ENCODE peak calls at places on chromosomes 5 and 9, in eight cellular contexts. C is neural progenitor cell; P is Panc1; A is B cell; F is CD4-positive, alpha-beta T cell; Y is hepatocyte; W is right lobe of liver; X is left ventricle myocardium inferior. V is an unnamed sample.

GRCh38 chr5:7397005-7397546 is 1.1 kb downstream of the ADCY2 start:
- DNase-seq in C (no peak), P (no peak), A (no peak), F (no peak), Y (peak), W (no peak), X (no peak), V (no peak)

GRCh38 chr5:120655828-120656435 is 191.8 kb downstream of the PRR16 start:
- DNase-seq in C (peak), P (no peak), A (no peak), F (no peak), Y (peak), W (no peak), X (no peak), V (no peak)

GRCh38 chr9:26308328-26308727 is 584.3 kb downstream of the CAAP1 start:
- DNase-seq in C (no peak), P (no peak), A (no peak), F (no peak), Y (no peak), W (no peak), X (no peak), V (no peak)

GRCh38 chr5:59826996-59827395 is 66.5 kb downstream of the PDE4D start:
- DNase-seq in C (no peak), P (no peak), A (no peak), F (no peak), Y (no peak), W (no peak), X (no peak), V (no peak)

GRCh38 chr9:129834489-129835127 is 467 bp downstream of the C9orf78 start:
- DNase-seq in C (peak), P (no peak), A (no peak), F (peak), Y (peak), W (no peak), X (no peak), V (peak)

GRCh38 chr5:82623094-82623514 is 344.9 kb upstream of the RPS23 start:
- DNase-seq in C (no peak), P (no peak), A (no peak), F (no peak), Y (peak), W (no peak), X (no peak), V (no peak)

GRCh38 chr9:109295475-109296110 is 25.3 kb downstream of the EPB41L4B start:
- DNase-seq in C (no peak), P (no peak), A (no peak), F (no peak), Y (no peak), W (no peak), X (no peak), V (no peak)

GRCh38 chr9:21160178-21160577 is 6.3 kb downstream of the IFNA21 start:
- DNase-seq in C (peak), P (no peak), A (no peak), F (peak), Y (no peak), W (no peak), X (no peak), V (peak)

GRCh38 chr5:93191016-93191415 is 390.0 kb downstream of the NR2F1-AS1 start:
- DNase-seq in C (peak), P (no peak), A (no peak), F (no peak), Y (no peak), W (no peak), X (no peak), V (no peak)

GRCh38 chr9:114611516-114612271 is 603 bp downstream of the TMEM268 start:
- DNase-seq in C (no peak), P (no peak), A (peak), F (peak), Y (peak), W (peak), X (peak), V (no peak)

GRCh38 chr5:132222649-132223038 is 5.0 kb downstream of the P4HA2 start:
- DNase-seq in C (no peak), P (no peak), A (peak), F (no peak), Y (no peak), W (no peak), X (no peak), V (no peak)

GRCh38 chr5:126414874-126415502 is 8.2 kb upstream of the GRAMD2B start:
- DNase-seq in C (no peak), P (no peak), A (no peak), F (no peak), Y (peak), W (no peak), X (peak), V (no peak)

GRCh38 chr5:122182491-122182921 is 53.2 kb downstream of the ZNF474 start:
- DNase-seq in C (peak), P (no peak), A (no peak), F (no peak), Y (peak), W (no peak), X (peak), V (no peak)

GRCh38 chr5:176822041-176822425 is 11.7 kb downstream of the UNC5A start:
- DNase-seq in C (no peak), P (no peak), A (no peak), F (no peak), Y (no peak), W (no peak), X (no peak), V (no peak)

GRCh38 chr5:171897231-171897630 is 109.2 kb downstream of the FBXW11 start:
- DNase-seq in C (no peak), P (no peak), A (no peak), F (no peak), Y (no peak), W (no peak), X (no peak), V (no peak)

GRCh38 chr5:39058178-39058577 is 16.0 kb downstream of the RICTOR start:
- DNase-seq in C (no peak), P (no peak), A (no peak), F (no peak), Y (no peak), W (no peak), X (no peak), V (no peak)

GRCh38 chr5:73031839-73032238 is 76.0 kb downstream of the FCHO2 start:
- DNase-seq in C (no peak), P (no peak), A (no peak), F (no peak), Y (peak), W (no peak), X (no peak), V (no peak)

GRCh38 chr9:127711831-127712274 is 3.6 kb downstream of the PTRH1 start:
- DNase-seq in C (peak), P (no peak), A (no peak), F (no peak), Y (no peak), W (peak), X (no peak), V (no peak)

GRCh38 chr9:28260331-28260730 is 687.0 kb upstream of the C9orf72 start:
- DNase-seq in C (no peak), P (no peak), A (no peak), F (no peak), Y (no peak), W (no peak), X (no peak), V (no peak)

GRCh38 chr5:138844812-138845513 is 30.2 kb downstream of the LRRTM2 start:
- DNase-seq in C (no peak), P (no peak), A (no peak), F (no peak), Y (no peak), W (no peak), X (no peak), V (no peak)

GRCh38 chr5:103271570-103272289 is 13.2 kb downstream of the MACIR start:
- DNase-seq in C (no peak), P (no peak), A (no peak), F (no peak), Y (no peak), W (no peak), X (no peak), V (no peak)

GRCh38 chr5:8906303-8906967 is 639.4 kb downstream of the SEMA5A start:
- DNase-seq in C (no peak), P (no peak), A (no peak), F (no peak), Y (no peak), W (no peak), X (no peak), V (no peak)

GRCh38 chr9:1453636-1454035 is 403.5 kb downstream of the DMRT2 start:
- DNase-seq in C (no peak), P (no peak), A (no peak), F (no peak), Y (no peak), W (no peak), X (no peak), V (no peak)

GRCh38 chr5:143078321-143078720 is 308.1 kb downstream of the ARHGAP26 start:
- DNase-seq in C (no peak), P (no peak), A (no peak), F (no peak), Y (no peak), W (no peak), X (no peak), V (no peak)

GRCh38 chr5:6740586-6741150 is 27.4 kb downstream of the TENT4A start:
- DNase-seq in C (no peak), P (no peak), A (no peak), F (no peak), Y (no peak), W (no peak), X (no peak), V (no peak)

GRCh38 chr5:113378960-113379541 is 55.7 kb downstream of the TSSK1B start:
- DNase-seq in C (peak), P (peak), A (peak), F (peak), Y (peak), W (no peak), X (peak), V (peak)

GRCh38 chr9:69385474-69386091 is 60.6 kb downstream of the ENTREP1 start:
- DNase-seq in C (no peak), P (no peak), A (no peak), F (no peak), Y (no peak), W (no peak), X (no peak), V (no peak)

GRCh38 chr9:27473135-27473534 is 51.0 kb upstream of the IFNK start:
- DNase-seq in C (peak), P (no peak), A (no peak), F (no peak), Y (peak), W (no peak), X (peak), V (no peak)

GRCh38 chr9:17052626-17053025 is 82.2 kb upstream of the CNTLN start:
- DNase-seq in C (peak), P (no peak), A (no peak), F (no peak), Y (no peak), W (no peak), X (no peak), V (no peak)

GRCh38 chr5:36414869-36415282 is 113.2 kb upstream of the RANBP3L start:
- DNase-seq in C (peak), P (no peak), A (no peak), F (no peak), Y (peak), W (no peak), X (no peak), V (no peak)

GRCh38 chr5:180304431-180305375 is 12.8 kb upstream of the MAPK9 start:
- DNase-seq in C (no peak), P (no peak), A (no peak), F (no peak), Y (no peak), W (no peak), X (no peak), V (no peak)

GRCh38 chr5:60578295-60578694 is 121.7 kb downstream of the DEPDC1B start:
- DNase-seq in C (no peak), P (no peak), A (no peak), F (no peak), Y (no peak), W (no peak), X (no peak), V (no peak)

GRCh38 chr9:38278457-38278856 is 114.0 kb upstream of the ALDH1B1 start:
- DNase-seq in C (no peak), P (no peak), A (no peak), F (no peak), Y (no peak), W (no peak), X (no peak), V (no peak)

GRCh38 chr9:124190761-124191160 is 67.0 kb upstream of the NEK6 start:
- DNase-seq in C (peak), P (no peak), A (no peak), F (no peak), Y (no peak), W (no peak), X (no peak), V (no peak)

GRCh38 chr9:128206484-128206883 is 3.3 kb downstream of the DNM1 start:
- DNase-seq in C (no peak), P (no peak), A (no peak), F (no peak), Y (no peak), W (no peak), X (no peak), V (no peak)

GRCh38 chr5:31860726-31861432 is 221.9 kb downstream of the PDZD2 start:
- DNase-seq in C (no peak), P (no peak), A (no peak), F (no peak), Y (no peak), W (no peak), X (no peak), V (no peak)

GRCh38 chr9:35660966-35661413 is 2.9 kb downstream of the CCDC107 start:
- DNase-seq in C (peak), P (no peak), A (peak), F (no peak), Y (peak), W (no peak), X (no peak), V (no peak)

DNA sequence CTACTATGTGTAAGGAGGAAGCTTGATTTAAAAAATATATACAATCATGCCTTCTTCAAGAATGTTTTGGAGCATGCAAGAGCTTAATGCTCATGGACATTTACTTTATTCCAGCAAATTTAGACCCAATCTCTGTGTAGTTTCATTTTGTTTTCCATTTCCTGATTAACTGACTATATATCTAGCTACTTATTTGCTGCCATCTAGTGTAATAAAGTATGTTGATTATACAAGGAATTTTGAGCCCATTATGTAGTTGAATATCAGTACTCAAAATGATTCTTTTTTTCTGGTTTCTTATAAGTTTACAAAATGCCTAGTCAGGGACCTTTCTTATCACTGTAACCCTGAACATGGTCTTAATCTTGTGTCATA is 100.0 kb upstream of the CCDC152 start:
- DNase-seq in C (no peak), P (no peak), A (no peak), F (no peak), Y (no peak), W (no peak), X (no peak), V (no peak)
- TF ChIP-seq CTCF in C (peak), P (no peak), A (peak), F (no peak), Y (peak), W (peak), X (peak), V (no peak)

GRCh38 chr5:150120617-150121447 is 34.5 kb upstream of the CSF1R start:
- DNase-seq in C (no peak), P (no peak), A (no peak), F (no peak), Y (no peak), W (no peak), X (no peak), V (no peak)

GRCh38 chr5:150122536-150123481 is 32.8 kb downstream of the PDGFRB start:
- DNase-seq in C (no peak), P (no peak), A (no peak), F (no peak), Y (no peak), W (peak), X (no peak), V (no peak)

GRCh38 chr5:150120062-150120441 is 33.7 kb upstream of the CSF1R start:
- DNase-seq in C (no peak), P (no peak), A (no peak), F (no peak), Y (no peak), W (no peak), X (no peak), V (no peak)

GRCh38 chr5:150122158-150122510 is 33.5 kb downstream of the PDGFRB start:
- DNase-seq in C (peak), P (no peak), A (no peak), F (no peak), Y (peak), W (peak), X (no peak), V (no peak)

DNA sequence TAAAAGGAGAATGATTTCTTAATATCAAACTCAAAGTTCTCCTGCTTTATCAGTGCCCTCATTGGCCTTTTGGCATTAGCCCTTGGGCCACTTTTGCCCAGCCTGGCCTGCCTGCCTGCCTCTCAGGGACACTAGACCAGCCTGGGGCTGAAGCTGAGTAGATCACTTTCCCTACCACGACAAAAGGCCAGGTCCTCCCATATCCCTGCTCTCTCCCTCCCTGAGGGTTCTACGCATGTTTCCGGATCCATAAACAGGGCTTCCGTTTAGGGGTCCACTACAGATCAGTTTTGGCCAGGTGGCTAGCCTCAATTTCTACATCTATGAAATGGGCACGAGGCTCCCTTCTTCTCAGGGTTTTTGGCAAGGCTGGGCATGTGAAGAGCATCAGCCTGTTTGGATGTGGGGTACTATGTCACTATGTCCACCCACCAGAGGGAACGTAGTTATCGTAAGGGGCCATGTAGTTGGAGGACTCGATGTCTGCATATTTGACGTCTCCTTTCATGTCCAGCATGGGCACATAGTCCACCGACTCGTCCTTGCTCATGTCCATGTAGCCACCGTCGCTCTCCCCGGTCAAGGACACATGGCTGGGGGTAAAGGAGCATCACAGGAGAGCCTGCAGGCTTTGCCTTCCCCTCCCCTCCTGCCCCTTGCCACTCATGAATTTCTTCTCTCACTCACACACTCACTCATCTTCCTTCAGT is 34.0 kb downstream of the PDGFRB start:
- DNase-seq in C (no peak), P (no peak), A (no peak), F (no peak), Y (no peak), W (peak), X (no peak), V (no peak)
- TF ChIP-seq CTCF in C (no peak), P (no peak), A (no peak), F (no peak), Y (no peak), W (no peak), X (no peak), V (no peak)

GRCh38 chr9:126239515-126239914 is 87.1 kb upstream of the MVB12B start:
- DNase-seq in C (no peak), P (no peak), A (no peak), F (no peak), Y (no peak), W (no peak), X (no peak), V (no peak)
- TF ChIP-seq CTCF in C (no peak), P (no peak), A (no peak), F (no peak), Y (no peak), W (no peak), X (no peak), V (no peak)

DNA sequence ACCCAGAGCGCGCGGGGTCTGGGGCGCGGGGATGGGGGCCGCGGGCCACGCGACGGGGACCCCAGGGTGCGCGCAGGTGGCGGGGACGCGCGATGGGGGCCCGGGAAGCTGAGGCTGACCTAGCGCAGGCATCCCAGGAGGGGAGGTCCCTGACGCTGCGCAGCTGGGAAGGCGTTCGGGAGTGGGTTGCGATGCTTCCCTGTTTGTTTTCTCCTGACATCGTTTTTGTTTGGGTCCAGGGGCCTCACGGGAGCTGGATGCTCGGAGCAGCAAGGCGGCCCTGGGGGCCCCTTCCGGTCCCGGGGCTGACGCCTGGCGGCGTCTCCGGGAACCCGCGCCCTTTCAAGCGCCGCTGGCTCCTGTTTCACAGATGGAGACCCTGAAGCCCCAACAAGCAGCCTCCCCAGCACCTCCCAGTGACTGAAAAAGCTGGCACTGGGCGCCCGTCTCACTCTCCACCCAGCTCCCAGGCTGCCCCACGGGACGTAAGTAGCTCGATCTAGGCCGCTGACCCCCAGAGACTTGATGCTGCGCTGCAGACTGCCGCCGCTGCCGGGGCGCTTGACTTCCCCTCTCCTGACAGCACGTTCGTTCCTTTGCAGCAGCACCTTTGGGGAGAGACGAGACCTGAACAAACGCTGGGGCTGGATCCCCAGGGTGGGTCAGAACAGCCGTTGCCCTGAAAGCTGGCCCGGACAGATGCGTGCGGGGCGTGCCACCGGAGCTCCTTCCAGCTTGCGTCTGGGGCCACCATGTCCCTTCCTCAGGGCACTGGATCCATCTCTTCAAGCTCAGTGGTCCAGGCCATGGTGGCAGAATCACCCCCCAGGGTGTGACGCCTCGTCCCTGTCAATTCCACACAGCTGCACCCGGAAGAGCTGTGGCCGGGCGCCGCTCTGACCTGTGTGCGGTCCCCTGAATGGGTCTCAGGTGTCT is 593 bp downstream of the BRD3OS start:
- DNase-seq in C (peak), P (no peak), A (peak), F (peak), Y (peak), W (peak), X (peak), V (peak)
- TF ChIP-seq CTCF in C (peak), P (no peak), A (peak), F (peak), Y (no peak), W (no peak), X (peak), V (peak)

DNA sequence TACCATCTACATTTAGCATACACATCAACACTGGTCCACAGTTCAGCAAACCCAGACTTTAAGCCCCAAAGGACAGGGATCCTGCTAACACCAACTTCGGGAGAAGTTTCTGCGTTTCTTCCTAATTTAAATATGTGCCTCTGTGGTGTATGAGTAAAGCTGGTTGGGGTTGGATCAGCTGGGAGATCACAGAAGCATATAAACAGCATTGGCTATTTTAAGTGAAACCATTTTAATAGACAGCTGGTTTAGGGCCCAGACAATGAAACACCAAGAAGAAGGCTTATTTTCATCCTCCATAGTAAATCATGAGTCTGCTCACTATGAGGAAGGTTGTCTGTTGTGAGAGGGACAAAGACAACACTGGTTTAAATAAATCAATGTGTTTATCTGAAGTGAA is 11.3 kb downstream of the EBF1 start:
- DNase-seq in C (no peak), P (no peak), A (no peak), F (no peak), Y (no peak), W (no peak), X (no peak), V (no peak)
- TF ChIP-seq CTCF in C (no peak), P (no peak), A (no peak), F (no peak), Y (no peak), W (no peak), X (no peak), V (no peak)

V was measured in natural killer cell.